ENCODE peak calls at places on chromosome 2, in seven cellular contexts. One of them, this sample, is unnamed.

GRCh38 chr2:109280804-109281203 is 151.8 kb downstream of the SH3RF3 start:
- DNase-seq in A549: peak; percentile 9
- DNase-seq in GM12865: peak; percentile 14
- DNase-seq in osteocyte: no peak
- DNase-seq in progenitor cell of endocrine pancreas: no peak
- DNase-seq in neural crest cell: no peak
- DNase-seq in upper lobe of right lung: no peak
- DNase-seq in this sample: no peak

GRCh38 chr2:59025157-59025757 is 784.1 kb upstream of the FANCL start:
- DNase-seq in progenitor cell of endocrine pancreas: peak; percentile 24
- DNase-seq in neural crest cell: peak; percentile 59
- DNase-seq in upper lobe of right lung: peak; percentile 72
- DNase-seq in osteocyte: no peak
- DNase-seq in A549: peak; percentile 34
- DNase-seq in GM12865: peak; percentile 48
- DNase-seq in this sample: peak; percentile 35

GRCh38 chr2:10157293-10157692 is 34.8 kb downstream of the RRM2 start:
- DNase-seq in progenitor cell of endocrine pancreas: no peak
- DNase-seq in A549: peak; percentile 41
- DNase-seq in neural crest cell: no peak
- DNase-seq in upper lobe of right lung: no peak
- DNase-seq in GM12865: no peak
- DNase-seq in osteocyte: no peak
- DNase-seq in this sample: peak; percentile 10

GRCh38 chr2:144111443-144111842 is 408.5 kb downstream of the ZEB2 start:
- DNase-seq in upper lobe of right lung: no peak
- DNase-seq in neural crest cell: no peak
- DNase-seq in GM12865: no peak
- DNase-seq in A549: no peak
- DNase-seq in progenitor cell of endocrine pancreas: no peak
- DNase-seq in osteocyte: no peak
- DNase-seq in this sample: peak; percentile 71

GRCh38 chr2:98693477-98693876 is 37.5 kb downstream of the MGAT4A start:
- DNase-seq in GM12865: no peak
- DNase-seq in neural crest cell: no peak
- DNase-seq in A549: no peak
- DNase-seq in progenitor cell of endocrine pancreas: no peak
- DNase-seq in osteocyte: no peak
- DNase-seq in upper lobe of right lung: no peak
- DNase-seq in this sample: no peak

GRCh38 chr2:158756976-158757375 is 38.1 kb upstream of the DAPL1 start:
- DNase-seq in upper lobe of right lung: no peak
- DNase-seq in A549: no peak
- DNase-seq in osteocyte: no peak
- DNase-seq in progenitor cell of endocrine pancreas: no peak
- DNase-seq in GM12865: no peak
- DNase-seq in neural crest cell: no peak
- DNase-seq in this sample: no peak

GRCh38 chr2:37880546-37880945 is 44.5 kb upstream of the RMDN2 start:
- DNase-seq in GM12865: peak; percentile 37
- DNase-seq in progenitor cell of endocrine pancreas: no peak
- DNase-seq in A549: no peak
- DNase-seq in neural crest cell: no peak
- DNase-seq in upper lobe of right lung: no peak
- DNase-seq in osteocyte: no peak
- DNase-seq in this sample: no peak

GRCh38 chr2:212995920-212996319 is 155.5 kb downstream of the IKZF2 start:
- DNase-seq in neural crest cell: no peak
- DNase-seq in upper lobe of right lung: no peak
- DNase-seq in A549: no peak
- DNase-seq in GM12865: no peak
- DNase-seq in progenitor cell of endocrine pancreas: no peak
- DNase-seq in osteocyte: no peak
- DNase-seq in this sample: peak; percentile 14

GRCh38 chr2:46315103-46315890 is 18.1 kb downstream of the EPAS1 start:
- DNase-seq in upper lobe of right lung: peak; percentile 89
- DNase-seq in GM12865: no peak
- DNase-seq in neural crest cell: no peak
- DNase-seq in osteocyte: no peak
- DNase-seq in A549: peak; percentile 98
- DNase-seq in progenitor cell of endocrine pancreas: no peak
- DNase-seq in this sample: peak; percentile 96

GRCh38 chr2:209768557-209768956 is 3.1 kb upstream of the UNC80 start:
- DNase-seq in A549: no peak
- DNase-seq in neural crest cell: no peak
- DNase-seq in progenitor cell of endocrine pancreas: no peak
- DNase-seq in osteocyte: no peak
- DNase-seq in upper lobe of right lung: no peak
- DNase-seq in GM12865: no peak
- DNase-seq in this sample: no peak

GRCh38 chr2:64526034-64526433 is 1.9 kb downstream of the AFTPH start:
- DNase-seq in neural crest cell: no peak
- DNase-seq in upper lobe of right lung: no peak
- DNase-seq in progenitor cell of endocrine pancreas: no peak
- DNase-seq in osteocyte: no peak
- DNase-seq in GM12865: no peak
- DNase-seq in A549: no peak
- DNase-seq in this sample: no peak

GRCh38 chr2:217316743-217317142 is 456.9 kb upstream of the TNP1 start:
- DNase-seq in GM12865: peak; percentile 25
- DNase-seq in progenitor cell of endocrine pancreas: no peak
- DNase-seq in neural crest cell: no peak
- DNase-seq in A549: no peak
- DNase-seq in upper lobe of right lung: no peak
- DNase-seq in osteocyte: no peak
- DNase-seq in this sample: peak; percentile 74

GRCh38 chr2:150548527-150548926 is 61.1 kb upstream of the RND3 start:
- DNase-seq in progenitor cell of endocrine pancreas: no peak
- DNase-seq in A549: peak; percentile 52
- DNase-seq in neural crest cell: no peak
- DNase-seq in upper lobe of right lung: no peak
- DNase-seq in osteocyte: no peak
- DNase-seq in GM12865: peak; percentile 12
- DNase-seq in this sample: peak; percentile 44

GRCh38 chr2:12007282-12007681 is 260.9 kb downstream of the LPIN1 start:
- DNase-seq in GM12865: no peak
- DNase-seq in osteocyte: no peak
- DNase-seq in upper lobe of right lung: no peak
- DNase-seq in neural crest cell: no peak
- DNase-seq in progenitor cell of endocrine pancreas: no peak
- DNase-seq in A549: no peak
- DNase-seq in this sample: no peak

GRCh38 chr2:45178854-45179253 is 169.6 kb upstream of the SIX2 start:
- DNase-seq in neural crest cell: no peak
- DNase-seq in progenitor cell of endocrine pancreas: no peak
- DNase-seq in upper lobe of right lung: no peak
- DNase-seq in A549: no peak
- DNase-seq in GM12865: no peak
- DNase-seq in osteocyte: no peak
- DNase-seq in this sample: no peak

GRCh38 chr2:79530443-79530842 is 17.6 kb downstream of the CTNNA2 start:
- DNase-seq in upper lobe of right lung: no peak
- DNase-seq in osteocyte: no peak
- DNase-seq in progenitor cell of endocrine pancreas: no peak
- DNase-seq in neural crest cell: no peak
- DNase-seq in A549: peak; percentile 22
- DNase-seq in GM12865: no peak
- DNase-seq in this sample: no peak
- TF ChIP-seq CTCF in upper lobe of right lung: no peak
- TF ChIP-seq CTCF in osteocyte: no peak
- TF ChIP-seq CTCF in progenitor cell of endocrine pancreas: peak; percentile 50
- TF ChIP-seq CTCF in neural crest cell: peak; percentile 48
- TF ChIP-seq CTCF in A549: peak; percentile 22
- TF ChIP-seq CTCF in GM12865: no peak
- TF ChIP-seq CTCF in this sample: no peak

GRCh38 chr2:48207201-48207641 is 300.9 kb upstream of the FBXO11 start:
- DNase-seq in neural crest cell: no peak
- DNase-seq in progenitor cell of endocrine pancreas: no peak
- DNase-seq in upper lobe of right lung: no peak
- DNase-seq in GM12865: no peak
- DNase-seq in osteocyte: no peak
- DNase-seq in A549: no peak
- DNase-seq in this sample: no peak

GRCh38 chr2:48202863-48203642 is 296.8 kb upstream of the FBXO11 start:
- DNase-seq in GM12865: no peak
- DNase-seq in neural crest cell: no peak
- DNase-seq in A549: no peak
- DNase-seq in osteocyte: no peak
- DNase-seq in upper lobe of right lung: no peak
- DNase-seq in progenitor cell of endocrine pancreas: no peak
- DNase-seq in this sample: no peak

GRCh38 chr2:48203668-48204067 is 297.4 kb upstream of the FBXO11 start:
- DNase-seq in neural crest cell: no peak
- DNase-seq in A549: no peak
- DNase-seq in osteocyte: no peak
- DNase-seq in upper lobe of right lung: no peak
- DNase-seq in progenitor cell of endocrine pancreas: no peak
- DNase-seq in GM12865: no peak
- DNase-seq in this sample: no peak

GRCh38 chr2:48204750-48205136 is 298.4 kb upstream of the FBXO11 start:
- DNase-seq in A549: no peak
- DNase-seq in neural crest cell: no peak
- DNase-seq in osteocyte: no peak
- DNase-seq in upper lobe of right lung: no peak
- DNase-seq in GM12865: no peak
- DNase-seq in progenitor cell of endocrine pancreas: no peak
- DNase-seq in this sample: no peak

GRCh38 chr2:48205137-48205798 is 299.0 kb upstream of the FBXO11 start:
- DNase-seq in progenitor cell of endocrine pancreas: no peak
- DNase-seq in A549: peak; percentile 8
- DNase-seq in GM12865: peak; percentile 75
- DNase-seq in upper lobe of right lung: no peak
- DNase-seq in osteocyte: no peak
- DNase-seq in neural crest cell: peak; percentile 26
- DNase-seq in this sample: peak; percentile 27
- TF ChIP-seq CTCF in progenitor cell of endocrine pancreas: peak; percentile 12
- TF ChIP-seq CTCF in A549: no peak
- TF ChIP-seq CTCF in GM12865: peak; percentile 37
- TF ChIP-seq CTCF in upper lobe of right lung: no peak
- TF ChIP-seq CTCF in osteocyte: peak; percentile 19
- TF ChIP-seq CTCF in neural crest cell: no peak
- TF ChIP-seq CTCF in this sample: peak; percentile 35

DNA sequence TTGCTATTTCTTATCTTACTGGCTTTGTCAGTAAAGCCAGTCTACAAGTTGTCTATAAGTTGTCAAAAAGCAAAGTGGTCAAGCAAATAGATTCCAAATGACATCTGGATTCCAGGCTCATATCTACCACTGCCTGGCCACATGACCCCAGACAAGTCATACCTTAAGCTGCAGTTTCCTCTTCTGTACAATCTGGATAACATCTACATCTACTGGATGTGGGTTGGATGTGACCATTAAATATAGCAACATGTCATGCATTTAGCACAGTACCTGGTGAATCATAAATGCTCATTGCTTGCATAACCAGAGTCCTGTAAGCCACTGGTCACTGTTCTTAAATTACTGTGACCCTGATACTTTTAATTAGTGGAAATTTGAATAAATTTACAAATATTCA is 16.8 kb downstream of the COBLL1 start:
- DNase-seq in progenitor cell of endocrine pancreas: no peak
- DNase-seq in A549: no peak
- DNase-seq in neural crest cell: no peak
- DNase-seq in GM12865: no peak
- DNase-seq in osteocyte: no peak
- DNase-seq in upper lobe of right lung: no peak
- DNase-seq in this sample: no peak
- TF ChIP-seq CTCF in progenitor cell of endocrine pancreas: no peak
- TF ChIP-seq CTCF in A549: no peak
- TF ChIP-seq CTCF in neural crest cell: no peak
- TF ChIP-seq CTCF in GM12865: no peak
- TF ChIP-seq CTCF in osteocyte: no peak
- TF ChIP-seq CTCF in upper lobe of right lung: no peak
- TF ChIP-seq CTCF in this sample: no peak

GRCh38 chr2:240165034-240165433 is 24.6 kb upstream of the OTOS start:
- DNase-seq in GM12865: no peak
- DNase-seq in A549: no peak
- DNase-seq in osteocyte: no peak
- DNase-seq in progenitor cell of endocrine pancreas: no peak
- DNase-seq in upper lobe of right lung: peak; percentile 52
- DNase-seq in neural crest cell: no peak
- DNase-seq in this sample: no peak
- TF ChIP-seq CTCF in GM12865: no peak
- TF ChIP-seq CTCF in A549: no peak
- TF ChIP-seq CTCF in osteocyte: no peak
- TF ChIP-seq CTCF in progenitor cell of endocrine pancreas: no peak
- TF ChIP-seq CTCF in upper lobe of right lung: no peak
- TF ChIP-seq CTCF in neural crest cell: no peak
- TF ChIP-seq CTCF in this sample: no peak

GRCh38 chr2:111157798-111158197 is 37.1 kb downstream of the BCL2L11 start:
- DNase-seq in A549: no peak
- DNase-seq in progenitor cell of endocrine pancreas: no peak
- DNase-seq in GM12865: peak; percentile 78
- DNase-seq in osteocyte: no peak
- DNase-seq in upper lobe of right lung: no peak
- DNase-seq in neural crest cell: no peak
- DNase-seq in this sample: no peak
- TF ChIP-seq CTCF in A549: no peak
- TF ChIP-seq CTCF in progenitor cell of endocrine pancreas: no peak
- TF ChIP-seq CTCF in GM12865: no peak
- TF ChIP-seq CTCF in osteocyte: no peak
- TF ChIP-seq CTCF in upper lobe of right lung: no peak
- TF ChIP-seq CTCF in neural crest cell: no peak
- TF ChIP-seq CTCF in this sample: no peak

GRCh38 chr2:170772295-170772694 is 2.1 kb downstream of the ERICH2 start:
- DNase-seq in progenitor cell of endocrine pancreas: no peak
- DNase-seq in neural crest cell: no peak
- DNase-seq in A549: no peak
- DNase-seq in osteocyte: no peak
- DNase-seq in upper lobe of right lung: no peak
- DNase-seq in GM12865: no peak
- DNase-seq in this sample: no peak

GRCh38 chr2:170774074-170774473 is 3.9 kb downstream of the ERICH2 start:
- DNase-seq in progenitor cell of endocrine pancreas: no peak
- DNase-seq in GM12865: no peak
- DNase-seq in neural crest cell: no peak
- DNase-seq in A549: no peak
- DNase-seq in osteocyte: no peak
- DNase-seq in upper lobe of right lung: no peak
- DNase-seq in this sample: no peak

GRCh38 chr2:170770008-170770303 is 222 bp upstream of the ERICH2 start:
- DNase-seq in A549: no peak
- DNase-seq in progenitor cell of endocrine pancreas: no peak
- DNase-seq in GM12865: no peak
- DNase-seq in upper lobe of right lung: no peak
- DNase-seq in neural crest cell: no peak
- DNase-seq in osteocyte: no peak
- DNase-seq in this sample: no peak

GRCh38 chr2:170771049-170771937 is 1.1 kb downstream of the ERICH2 start:
- DNase-seq in A549: peak; percentile 35
- DNase-seq in progenitor cell of endocrine pancreas: no peak
- DNase-seq in neural crest cell: no peak
- DNase-seq in upper lobe of right lung: no peak
- DNase-seq in GM12865: no peak
- DNase-seq in osteocyte: no peak
- DNase-seq in this sample: peak; percentile 21

GRCh38 chr2:170770304-170771048 is at the start of gene ERICH2:
- DNase-seq in osteocyte: no peak
- DNase-seq in upper lobe of right lung: peak; percentile 93
- DNase-seq in neural crest cell: peak; percentile 60
- DNase-seq in GM12865: peak; percentile 82
- DNase-seq in A549: peak; percentile 79
- DNase-seq in progenitor cell of endocrine pancreas: peak; percentile 65
- DNase-seq in this sample: peak; percentile 45
- TF ChIP-seq CTCF in osteocyte: peak; percentile 19
- TF ChIP-seq CTCF in upper lobe of right lung: peak; percentile 13
- TF ChIP-seq CTCF in neural crest cell: peak; percentile 42
- TF ChIP-seq CTCF in GM12865: peak; percentile 9
- TF ChIP-seq CTCF in A549: no peak
- TF ChIP-seq CTCF in progenitor cell of endocrine pancreas: peak; percentile 5
- TF ChIP-seq CTCF in this sample: peak; percentile 24